ENCODE peak calls at places on chromosomes 13 and 19, in five cellular contexts. D, N, I, W and L are unnamed samples.

GRCh38 chr19:48895226-48895625 is 3.3 kb downstream of the TULP2 start:
- DNase-seq in D (no peak), N (no peak), I (no peak), W (no peak), L (no peak)

GRCh38 chr19:1904385-1905070 is 671 bp upstream of the ADAT3 start:
- DNase-seq in D (peak), N (peak), I (no peak), W (no peak), L (peak)

GRCh38 chr13:113267642-113268405 is 29.2 kb upstream of the LAMP1 start:
- DNase-seq in D (no peak), N (no peak), I (no peak), W (no peak), L (no peak)

GRCh38 chr13:101757446-101758039 is 305.1 kb downstream of the ITGBL1 start:
- DNase-seq in D (no peak), N (no peak), I (no peak), W (peak), L (no peak)

GRCh38 chr19:5093297-5093858 is 124.5 kb downstream of the KDM4B start:
- DNase-seq in D (no peak), N (no peak), I (peak), W (no peak), L (no peak)

GRCh38 chr19:18915639-18916038 is 3.5 kb downstream of the COPE start:
- DNase-seq in D (no peak), N (no peak), I (peak), W (peak), L (no peak)

GRCh38 chr13:86020350-86021002 is 221.3 kb upstream of the SLITRK6 start:
- DNase-seq in D (no peak), N (no peak), I (peak), W (peak), L (no peak)

GRCh38 chr13:73938375-73939070 is 195.7 kb downstream of the KLF12 start:
- DNase-seq in D (peak), N (no peak), I (peak), W (peak), L (no peak)

GRCh38 chr13:25153736-25154135 is 18.4 kb downstream of the AMER2 start:
- DNase-seq in D (no peak), N (no peak), I (no peak), W (no peak), L (no peak)